ENCODE peak calls at places on chromosomes 4 and X, in five cellular contexts. One of them, this sample, is unnamed.

GRCh38 chr4:55398461-55398860 is 2.7 kb downstream of the TMEM165 start:
- DNase-seq in GM23248: peak
- DNase-seq in activated naive CD4-positive, alpha-beta T cell treated with anti-CD3 and anti-CD28 coated beads, Interleukin-2, amount 50 U/mL, for 16 hours: no peak
- DNase-seq in colonic mucosa: no peak
- DNase-seq in epithelial cell of esophagus: peak
- DNase-seq in this sample: peak

GRCh38 chrX:154822029-154822428 is 12.4 kb downstream of the SMIM9 start:
- DNase-seq in GM23248: no peak
- DNase-seq in activated naive CD4-positive, alpha-beta T cell treated with anti-CD3 and anti-CD28 coated beads, Interleukin-2, amount 50 U/mL, for 16 hours: no peak
- DNase-seq in colonic mucosa: no peak
- DNase-seq in epithelial cell of esophagus: no peak
- DNase-seq in this sample: no peak

GRCh38 chrX:11770320-11770719 is 12.3 kb downstream of the MSL3 start:
- DNase-seq in GM23248: peak
- DNase-seq in activated naive CD4-positive, alpha-beta T cell treated with anti-CD3 and anti-CD28 coated beads, Interleukin-2, amount 50 U/mL, for 16 hours: peak
- DNase-seq in colonic mucosa: no peak
- DNase-seq in epithelial cell of esophagus: peak
- DNase-seq in this sample: peak

GRCh38 chr4:117823388-117823787 is 210.9 kb upstream of the NDST3 start:
- DNase-seq in GM23248: no peak
- DNase-seq in activated naive CD4-positive, alpha-beta T cell treated with anti-CD3 and anti-CD28 coated beads, Interleukin-2, amount 50 U/mL, for 16 hours: no peak
- DNase-seq in colonic mucosa: no peak
- DNase-seq in epithelial cell of esophagus: no peak
- DNase-seq in this sample: no peak

GRCh38 chr4:42398448-42399355 is 1.4 kb downstream of the SHISA3 start:
- DNase-seq in GM23248: no peak
- DNase-seq in activated naive CD4-positive, alpha-beta T cell treated with anti-CD3 and anti-CD28 coated beads, Interleukin-2, amount 50 U/mL, for 16 hours: no peak
- DNase-seq in colonic mucosa: no peak
- DNase-seq in epithelial cell of esophagus: no peak
- DNase-seq in this sample: no peak

GRCh38 chrX:138865093-138865649 is 153.7 kb upstream of the FGF13 start:
- DNase-seq in GM23248: no peak
- DNase-seq in activated naive CD4-positive, alpha-beta T cell treated with anti-CD3 and anti-CD28 coated beads, Interleukin-2, amount 50 U/mL, for 16 hours: no peak
- DNase-seq in colonic mucosa: no peak
- DNase-seq in epithelial cell of esophagus: no peak
- DNase-seq in this sample: no peak

GRCh38 chrX:63250253-63250868 is 100.8 kb downstream of the SPIN4 start:
- DNase-seq in GM23248: peak
- DNase-seq in activated naive CD4-positive, alpha-beta T cell treated with anti-CD3 and anti-CD28 coated beads, Interleukin-2, amount 50 U/mL, for 16 hours: peak
- DNase-seq in colonic mucosa: peak
- DNase-seq in epithelial cell of esophagus: peak
- DNase-seq in this sample: peak

GRCh38 chrX:24498975-24499374 is 33.9 kb downstream of the PDK3 start:
- DNase-seq in GM23248: peak
- DNase-seq in activated naive CD4-positive, alpha-beta T cell treated with anti-CD3 and anti-CD28 coated beads, Interleukin-2, amount 50 U/mL, for 16 hours: no peak
- DNase-seq in colonic mucosa: no peak
- DNase-seq in epithelial cell of esophagus: peak
- DNase-seq in this sample: peak

GRCh38 chr4:139297001-139297410 is 4.3 kb upstream of the NAA15 start:
- DNase-seq in GM23248: peak
- DNase-seq in activated naive CD4-positive, alpha-beta T cell treated with anti-CD3 and anti-CD28 coated beads, Interleukin-2, amount 50 U/mL, for 16 hours: no peak
- DNase-seq in colonic mucosa: no peak
- DNase-seq in epithelial cell of esophagus: peak
- DNase-seq in this sample: peak

GRCh38 chr4:99586322-99586721 is 11.7 kb downstream of the MTTP start:
- DNase-seq in GM23248: no peak
- DNase-seq in activated naive CD4-positive, alpha-beta T cell treated with anti-CD3 and anti-CD28 coated beads, Interleukin-2, amount 50 U/mL, for 16 hours: no peak
- DNase-seq in colonic mucosa: no peak
- DNase-seq in epithelial cell of esophagus: no peak
- DNase-seq in this sample: no peak

GRCh38 chr4:126708716-126709115 is 924.0 kb upstream of the INTU start:
- DNase-seq in GM23248: no peak
- DNase-seq in activated naive CD4-positive, alpha-beta T cell treated with anti-CD3 and anti-CD28 coated beads, Interleukin-2, amount 50 U/mL, for 16 hours: no peak
- DNase-seq in colonic mucosa: no peak
- DNase-seq in epithelial cell of esophagus: peak
- DNase-seq in this sample: no peak

GRCh38 chr4:118989098-118990080 is 100.7 kb downstream of the SYNPO2 start:
- DNase-seq in GM23248: peak
- DNase-seq in activated naive CD4-positive, alpha-beta T cell treated with anti-CD3 and anti-CD28 coated beads, Interleukin-2, amount 50 U/mL, for 16 hours: no peak
- DNase-seq in colonic mucosa: no peak
- DNase-seq in epithelial cell of esophagus: peak
- DNase-seq in this sample: peak

GRCh38 chr4:172095161-172095560 is 282.0 kb downstream of the GALNTL6 start:
- DNase-seq in GM23248: no peak
- DNase-seq in activated naive CD4-positive, alpha-beta T cell treated with anti-CD3 and anti-CD28 coated beads, Interleukin-2, amount 50 U/mL, for 16 hours: no peak
- DNase-seq in colonic mucosa: no peak
- DNase-seq in epithelial cell of esophagus: no peak
- DNase-seq in this sample: no peak

GRCh38 chrX:11064851-11065600 is 46.1 kb upstream of the HCCS start:
- DNase-seq in GM23248: peak
- DNase-seq in activated naive CD4-positive, alpha-beta T cell treated with anti-CD3 and anti-CD28 coated beads, Interleukin-2, amount 50 U/mL, for 16 hours: no peak
- DNase-seq in colonic mucosa: no peak
- DNase-seq in epithelial cell of esophagus: peak
- DNase-seq in this sample: peak

GRCh38 chr4:87492617-87493016 is 36.6 kb downstream of the SPARCL1 start:
- DNase-seq in GM23248: no peak
- DNase-seq in activated naive CD4-positive, alpha-beta T cell treated with anti-CD3 and anti-CD28 coated beads, Interleukin-2, amount 50 U/mL, for 16 hours: no peak
- DNase-seq in colonic mucosa: no peak
- DNase-seq in epithelial cell of esophagus: no peak
- DNase-seq in this sample: no peak

GRCh38 chr4:90476586-90476985 is 349.4 kb downstream of the CCSER1 start:
- DNase-seq in GM23248: no peak
- DNase-seq in activated naive CD4-positive, alpha-beta T cell treated with anti-CD3 and anti-CD28 coated beads, Interleukin-2, amount 50 U/mL, for 16 hours: no peak
- DNase-seq in colonic mucosa: no peak
- DNase-seq in epithelial cell of esophagus: no peak
- DNase-seq in this sample: no peak

GRCh38 chr4:139436122-139436521 is 17.8 kb upstream of the RAB33B start:
- DNase-seq in GM23248: no peak
- DNase-seq in activated naive CD4-positive, alpha-beta T cell treated with anti-CD3 and anti-CD28 coated beads, Interleukin-2, amount 50 U/mL, for 16 hours: no peak
- DNase-seq in colonic mucosa: no peak
- DNase-seq in epithelial cell of esophagus: no peak
- DNase-seq in this sample: no peak

GRCh38 chr4:151238477-151238876 is 38.5 kb upstream of the PRSS48 start:
- DNase-seq in GM23248: peak
- DNase-seq in activated naive CD4-positive, alpha-beta T cell treated with anti-CD3 and anti-CD28 coated beads, Interleukin-2, amount 50 U/mL, for 16 hours: no peak
- DNase-seq in colonic mucosa: no peak
- DNase-seq in epithelial cell of esophagus: no peak
- DNase-seq in this sample: no peak

GRCh38 chr4:113756005-113756410 is 5.5 kb downstream of the CAMK2D start:
- DNase-seq in GM23248: peak
- DNase-seq in activated naive CD4-positive, alpha-beta T cell treated with anti-CD3 and anti-CD28 coated beads, Interleukin-2, amount 50 U/mL, for 16 hours: no peak
- DNase-seq in colonic mucosa: no peak
- DNase-seq in epithelial cell of esophagus: peak
- DNase-seq in this sample: peak

GRCh38 chr4:77156912-77157858 is at the start of gene CCNG2:
- DNase-seq in GM23248: peak
- DNase-seq in activated naive CD4-positive, alpha-beta T cell treated with anti-CD3 and anti-CD28 coated beads, Interleukin-2, amount 50 U/mL, for 16 hours: peak
- DNase-seq in colonic mucosa: peak
- DNase-seq in epithelial cell of esophagus: peak
- DNase-seq in this sample: peak

GRCh38 chr4:89357787-89358186 is 50.2 kb upstream of the GPRIN3 start:
- DNase-seq in GM23248: no peak
- DNase-seq in activated naive CD4-positive, alpha-beta T cell treated with anti-CD3 and anti-CD28 coated beads, Interleukin-2, amount 50 U/mL, for 16 hours: no peak
- DNase-seq in colonic mucosa: no peak
- DNase-seq in epithelial cell of esophagus: no peak
- DNase-seq in this sample: no peak

This sample was measured in kidney tubule cell.